ENCODE peak calls at places on chromosomes 4 and X, in five cellular contexts. G is AG04450, N is AG04449, J is IMR-90, R is upper lobe of right lung. Z is an unnamed sample.

GRCh38 chr4:73674451-73674919 is 54.2 kb upstream of the RASSF6 start:
- DNase-seq in G (no peak), N (no peak), J (peak; percentile 34), R (no peak), Z (peak; percentile 73)

GRCh38 chr4:10607206-10607605 is 77.4 kb downstream of the CLNK start:
- DNase-seq in G (no peak), N (no peak), J (no peak), R (no peak), Z (no peak)

GRCh38 chr4:152348670-152349069 is 187.2 kb downstream of the FBXW7 start:
- DNase-seq in G (no peak), N (no peak), J (no peak), R (no peak), Z (peak; percentile 26)

GRCh38 chrX:103791826-103792458 is 15.3 kb downstream of the PLP1 start:
- DNase-seq in G (no peak), N (no peak), J (peak; percentile 48), R (no peak), Z (no peak)

GRCh38 chrX:23612846-23613245 is 54.4 kb upstream of the PRDX4 start:
- DNase-seq in G (no peak), N (no peak), J (no peak), R (no peak), Z (no peak)

GRCh38 chr4:136241221-136241986 is 1290.9 kb downstream of the PCDH18 start:
- DNase-seq in G (no peak), N (no peak), J (no peak), R (no peak), Z (no peak)

GRCh38 chr4:53702334-53703266 is 111.3 kb upstream of the LNX1 start:
- DNase-seq in G (no peak), N (no peak), J (peak; percentile 77), R (peak; percentile 78), Z (peak; percentile 84)

GRCh38 chr4:85777908-85778808 is 303.2 kb downstream of the ARHGAP24 start:
- DNase-seq in G (no peak), N (no peak), J (no peak), R (no peak), Z (no peak)

GRCh38 chr4:6199344-6199921 is 916 bp downstream of the JAKMIP1 start:
- DNase-seq in G (no peak), N (no peak), J (no peak), R (no peak), Z (no peak)

GRCh38 chr4:99755223-99755944 is 61.2 kb upstream of the DAPP1 start:
- DNase-seq in G (no peak), N (no peak), J (peak; percentile 20), R (no peak), Z (peak; percentile 58)

GRCh38 chrX:139207655-139208054 is 322.9 kb upstream of the F9 start:
- DNase-seq in G (no peak), N (no peak), J (no peak), R (no peak), Z (no peak)
- H3K4me3 ChIP-seq in G (no peak overlapping the region), N (no peak overlapping the region), J (no peak overlapping the region), R (no peak overlapping the region), Z (no peak overlapping the region)

GRCh38 chrX:30275498-30275897 is 28.6 kb downstream of the MAGEB1 start:
- DNase-seq in G (no peak), N (no peak), J (peak; percentile 13), R (no peak), Z (peak; percentile 54)
- TF ChIP-seq CTCF in G (peak; percentile 30), N (no peak), J (peak; percentile 41), R (peak; percentile 4), Z (peak; percentile 39)

GRCh38 chr4:87848622-87849351 is 16.0 kb downstream of the MEPE start:
- DNase-seq in G (peak; percentile 11), N (no peak), J (peak; percentile 56), R (no peak), Z (peak; percentile 73)
- H3K4me3 ChIP-seq in G (no peak overlapping the region), N (no peak overlapping the region), J (no peak overlapping the region), R (peak overlapping the region; percentile 7), Z (no peak overlapping the region)

GRCh38 chrX:114582698-114583395 is 1.0 kb upstream of the HTR2C start:
- DNase-seq in G (no peak), N (no peak), J (no peak), R (no peak), Z (no peak)

GRCh38 chrX:114581528-114582263 is 2.2 kb upstream of the HTR2C start:
- DNase-seq in G (no peak), N (no peak), J (no peak), R (no peak), Z (no peak)

GRCh38 chrX:114582264-114582632 is 1.6 kb upstream of the HTR2C start:
- DNase-seq in G (no peak), N (no peak), J (no peak), R (no peak), Z (no peak)

GRCh38 chrX:114583646-114584433 is at the start of gene HTR2C:
- DNase-seq in G (no peak), N (no peak), J (no peak), R (no peak), Z (no peak)

DNA sequence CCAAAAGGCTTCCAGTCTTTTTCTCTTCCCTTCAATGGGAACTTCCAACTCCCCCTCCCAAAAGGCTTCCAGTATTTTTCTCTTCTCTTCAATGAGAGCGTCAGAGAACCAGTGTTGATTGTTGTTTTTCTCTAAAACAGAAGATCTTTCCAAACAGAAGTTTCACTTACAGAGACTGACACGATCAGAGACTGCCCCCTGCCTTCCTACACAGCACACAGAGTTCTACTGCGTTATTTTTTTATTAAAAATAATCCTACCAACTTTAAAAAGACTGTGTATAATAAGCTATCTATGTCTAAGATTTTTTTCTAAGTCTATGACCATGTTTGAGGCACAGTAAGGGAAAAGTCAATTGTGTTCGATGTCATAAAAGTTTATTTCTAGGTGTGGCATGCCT is 3.5 kb upstream of the HTR2C start:
- DNase-seq in G (no peak), N (no peak), J (no peak), R (no peak), Z (no peak)
- TF ChIP-seq CTCF in G (no peak), N (no peak), J (no peak), R (no peak), Z (no peak)

GRCh38 chr4:162163892-162164759 is at the start of gene FSTL5:
- DNase-seq in G (no peak), N (no peak), J (peak; percentile 2), R (peak; percentile 84), Z (peak; percentile 12)
- H3K4me3 ChIP-seq in G (no peak within 1 kb of the TSS), N (peak within 1 kb of the TSS; percentile 50), J (no peak within 1 kb of the TSS), R (peak within 1 kb of the TSS; percentile 29), Z (no peak within 1 kb of the TSS)

DNA sequence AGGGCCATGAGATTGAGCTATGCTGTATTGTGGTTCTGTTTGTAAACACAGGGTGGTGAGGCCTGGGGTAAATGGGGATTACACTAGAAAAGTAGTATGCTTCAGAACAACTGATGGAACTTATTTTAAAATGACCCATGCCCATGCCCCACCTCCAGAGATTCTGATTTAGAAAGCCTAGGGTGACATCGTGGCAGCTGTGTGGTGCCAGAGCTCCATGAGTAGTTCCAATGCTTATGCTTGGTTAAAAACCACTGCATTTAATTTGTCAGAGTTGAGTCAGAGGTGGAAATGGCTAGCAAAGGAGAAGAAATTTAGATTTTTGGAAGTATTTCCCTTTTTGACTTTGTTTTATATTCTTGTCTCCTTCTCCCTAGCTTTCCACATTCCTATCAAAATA is 63.4 kb upstream of the PDE5A start:
- DNase-seq in G (no peak), N (no peak), J (peak; percentile 67), R (no peak), Z (peak; percentile 67)
- TF ChIP-seq CTCF in G (peak; percentile 10), N (no peak), J (peak; percentile 51), R (no peak), Z (peak; percentile 40)

GRCh38 chrX:115251458-115252233 is 17.8 kb upstream of the LRCH2 start:
- DNase-seq in G (no peak), N (no peak), J (no peak), R (no peak), Z (no peak)
- H3K4me3 ChIP-seq in G (no peak overlapping the region), N (no peak overlapping the region), J (no peak overlapping the region), R (no peak overlapping the region), Z (no peak overlapping the region)

GRCh38 chrX:105695451-105695850 is 126.9 kb upstream of the NRK start:
- DNase-seq in G (no peak), N (no peak), J (peak; percentile 20), R (no peak), Z (peak; percentile 77)
- TF ChIP-seq CTCF in G (no peak), N (no peak), J (no peak), R (no peak), Z (no peak)

DNA sequence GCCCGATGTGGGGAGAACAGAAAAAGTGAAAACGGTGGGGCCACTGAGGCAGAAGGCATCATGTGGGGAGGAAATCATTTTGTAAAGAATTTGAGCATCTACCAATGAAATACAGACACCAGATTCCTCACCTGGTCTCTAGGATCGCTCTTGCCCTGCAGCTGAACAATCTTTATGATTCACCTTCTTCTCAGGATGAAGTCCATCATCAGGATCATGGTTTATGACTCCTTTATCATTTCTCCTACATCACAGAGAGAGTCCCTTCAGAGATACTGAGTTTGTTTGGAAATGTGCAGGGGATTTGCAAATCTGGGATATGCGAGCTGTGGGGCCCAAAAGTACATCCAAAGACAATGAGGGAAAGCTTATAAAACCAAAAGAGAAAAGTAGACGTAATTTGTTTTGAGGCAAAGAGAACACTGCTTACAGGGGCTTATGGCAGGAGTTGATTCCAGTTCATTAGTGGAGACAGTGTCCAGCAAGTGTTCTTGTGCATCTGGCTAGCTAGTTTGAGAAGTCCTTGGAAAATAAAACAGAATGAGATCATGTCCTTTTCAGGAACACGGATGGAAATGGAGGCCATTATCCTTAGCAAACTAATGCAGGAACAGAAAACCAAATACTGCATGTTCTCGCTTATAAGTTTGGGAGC is 15.3 kb upstream of the ANXA5 start:
- DNase-seq in G (no peak), N (no peak), J (no peak), R (no peak), Z (no peak)
- H3K4me3 ChIP-seq in G (peak overlapping the region; percentile 12), N (no peak overlapping the region), J (no peak overlapping the region), R (peak overlapping the region; percentile 5), Z (no peak overlapping the region)

DNA sequence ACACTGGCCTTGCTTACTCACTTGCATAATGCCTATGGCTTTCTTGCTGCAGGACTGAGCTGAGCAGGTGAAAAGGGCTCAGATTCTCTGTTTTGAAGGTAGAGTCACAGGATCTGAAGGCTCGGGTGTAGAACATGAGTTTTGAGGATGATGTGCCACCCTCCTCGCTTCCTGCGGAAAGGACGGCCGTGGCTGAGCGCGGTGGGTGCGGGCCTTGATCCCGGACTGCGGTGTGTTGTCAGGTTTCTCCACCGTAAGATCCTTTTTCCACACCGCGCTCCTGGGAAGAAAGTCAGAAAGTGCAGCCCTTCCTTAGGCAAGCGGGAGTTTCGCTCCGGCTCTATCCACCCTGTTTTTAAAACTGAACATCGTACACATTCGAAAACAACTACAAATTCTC is 36.2 kb downstream of the ZFP42 start:
- DNase-seq in G (no peak), N (no peak), J (no peak), R (no peak), Z (no peak)
- TF ChIP-seq CTCF in G (no peak), N (no peak), J (no peak), R (no peak), Z (no peak)